ENCODE peak calls at places on chromosome 21, in seven cellular contexts. A is GM12878, C is HepG2, X is IMR-90, N is K562, H is H1, R is HCT116. I is an unnamed sample.

GRCh38 chr21:33116669-33117267 is 46.8 kb downstream of the OLIG1 start:
- DNase-seq in A (no peak), C (no peak), N (no peak), R (no peak), X (no peak), H (no peak), I (no peak)

GRCh38 chr21:26115346-26115745 is 55.2 kb downstream of the APP start:
- DNase-seq in R (no peak), A (no peak), H (no peak), X (no peak), N (no peak), C (no peak), I (no peak)

GRCh38 chr21:26124896-26125295 is 45.7 kb downstream of the APP start:
- DNase-seq in R (no peak), X (no peak), N (no peak), C (no peak), A (no peak), H (no peak), I (no peak)

GRCh38 chr21:44905725-44906084 is 15.0 kb downstream of the ITGB2 start:
- DNase-seq in R (no peak), C (no peak), A (no peak), X (no peak), H (no peak), N (no peak), I (no peak)

GRCh38 chr21:29875873-29876272 is 63.9 kb downstream of the GRIK1 start:
- DNase-seq in X (no peak), R (no peak), C (no peak), H (no peak), A (no peak), N (no peak), I (no peak)

GRCh38 chr21:42671778-42672593 is 18.6 kb downstream of the PDE9A start:
- DNase-seq in N (no peak), A (no peak), R (no peak), H (no peak), C (peak; percentile 73), X (no peak), I (no peak)

GRCh38 chr21:19648376-19648775 is 1244.8 kb upstream of the TMPRSS15 start:
- DNase-seq in N (no peak), R (no peak), X (no peak), C (no peak), H (no peak), A (no peak), I (no peak)

GRCh38 chr21:33492571-33492970 is 1.1 kb upstream of the DNAJC28 start:
- DNase-seq in A (no peak), X (peak; percentile 57), R (no peak), H (no peak), N (no peak), C (no peak), I (no peak)

GRCh38 chr21:15064576-15065380 is at the start of gene NRIP1:
- DNase-seq in R (no peak), X (peak; percentile 87), H (no peak), A (no peak), N (peak; percentile 91), C (peak; percentile 78), I (peak; percentile 31)

GRCh38 chr21:44436958-44437357 is 18.4 kb upstream of the LRRC3 start:
- DNase-seq in R (no peak), H (no peak), C (no peak), N (no peak), X (no peak), A (no peak), I (no peak)

GRCh38 chr21:42360317-42360716 is 6.0 kb downstream of the TFF1 start:
- DNase-seq in R (peak; percentile 59), H (no peak), N (peak; percentile 36), X (no peak), A (no peak), C (peak; percentile 24), I (no peak)

GRCh38 chr21:38266732-38267131 is 9.9 kb downstream of the KCNJ15 start:
- DNase-seq in R (no peak), H (no peak), X (peak; percentile 50), N (no peak), A (no peak), C (no peak), I (no peak)

GRCh38 chr21:33949516-33950424 is 34.2 kb upstream of the ATP5PO start:
- DNase-seq in C (no peak), H (no peak), N (no peak), X (no peak), R (no peak), A (peak; percentile 76), I (no peak)

GRCh38 chr21:31781737-31782136 is 49.8 kb upstream of the SCAF4 start:
- DNase-seq in H (no peak), X (peak; percentile 53), N (peak; percentile 43), C (no peak), R (no peak), A (no peak), I (no peak)

GRCh38 chr21:34688145-34688544 is 19.4 kb downstream of the CLIC6 start:
- DNase-seq in A (no peak), R (peak; percentile 15), H (no peak), C (no peak), X (no peak), N (peak; percentile 57), I (peak; percentile 28)

GRCh38 chr21:43361493-43362296 is 65.2 kb downstream of the SIK1 start:
- DNase-seq in X (peak; percentile 79), H (no peak), A (peak; percentile 73), N (no peak), R (no peak), C (no peak), I (no peak)

GRCh38 chr21:41163086-41163485 is 4.9 kb upstream of the BACE2 start:
- DNase-seq in A (no peak), R (no peak), H (no peak), C (no peak), X (no peak), N (no peak), I (no peak)

GRCh38 chr21:41164052-41164451 is 3.9 kb upstream of the BACE2 start:
- DNase-seq in X (no peak), H (no peak), A (no peak), C (no peak), R (no peak), N (no peak), I (no peak)

GRCh38 chr21:41160036-41160435 is 7.9 kb upstream of the BACE2 start:
- DNase-seq in A (no peak), X (no peak), N (no peak), C (no peak), H (no peak), R (no peak), I (no peak)

GRCh38 chr21:41162111-41162510 is 5.8 kb upstream of the BACE2 start:
- DNase-seq in R (no peak), A (no peak), N (no peak), C (no peak), X (no peak), H (no peak), I (no peak)

DNA sequence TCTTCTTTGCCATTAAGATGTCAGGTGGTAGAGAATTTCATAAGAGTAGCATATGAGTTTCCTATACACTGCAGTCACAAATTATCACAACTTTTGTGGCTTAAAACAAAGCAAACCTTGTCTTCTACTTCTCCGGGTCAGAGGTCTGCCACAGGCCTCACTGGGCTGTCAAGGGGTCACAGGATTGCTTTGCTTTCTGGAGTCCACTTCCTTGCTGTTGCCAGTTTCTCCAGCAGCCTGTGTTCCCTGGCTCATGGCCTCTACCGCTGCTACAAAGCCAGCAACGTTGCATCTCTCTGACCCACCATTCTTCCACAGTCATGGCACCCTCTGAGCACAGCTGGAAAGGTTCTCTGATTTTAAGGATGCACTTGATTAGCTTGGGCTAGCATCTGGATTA is 6.5 kb upstream of the BACE2 start:
- DNase-seq in C (no peak), N (no peak), R (no peak), A (no peak), H (no peak), X (no peak), I (no peak)
- TF ChIP-seq CEBPB in C (no peak), N (no peak), R (no peak), A (no peak), H (no peak), X (no peak), I (no peak)

DNA sequence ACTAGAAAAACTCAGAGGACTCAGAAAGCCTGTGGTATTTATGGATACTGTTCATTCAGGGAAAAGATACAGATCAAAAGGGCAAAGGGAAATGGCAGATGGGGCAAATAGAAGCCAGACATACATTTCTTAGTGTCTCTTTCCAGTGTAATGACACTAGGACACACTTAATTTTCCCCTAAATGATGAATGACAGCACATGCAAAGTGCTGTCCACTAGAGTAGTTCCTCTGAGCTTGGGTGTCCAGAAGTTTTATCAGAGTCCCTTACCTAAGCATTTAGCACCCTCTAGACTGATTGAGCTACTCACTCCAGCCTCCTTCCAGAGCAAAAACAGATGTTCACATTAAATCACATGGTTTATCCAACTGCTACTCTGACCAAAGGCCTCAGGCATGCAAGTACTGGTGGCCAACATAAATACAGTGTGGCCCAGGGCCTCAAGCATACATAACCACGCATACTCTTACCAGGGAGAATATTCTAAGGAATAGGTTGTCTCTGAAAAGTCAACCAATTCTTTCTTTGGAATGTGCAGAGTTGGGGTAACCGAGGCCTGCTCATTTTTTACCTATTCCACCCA is 166.9 kb downstream of the NCAM2 start:
- DNase-seq in H (no peak), N (no peak), X (peak; percentile 97), R (no peak), A (no peak), C (no peak), I (no peak)
- TF ChIP-seq RAD21 in H (no peak), N (no peak), X (no peak), R (no peak), A (no peak), C (no peak), I (no peak)

DNA sequence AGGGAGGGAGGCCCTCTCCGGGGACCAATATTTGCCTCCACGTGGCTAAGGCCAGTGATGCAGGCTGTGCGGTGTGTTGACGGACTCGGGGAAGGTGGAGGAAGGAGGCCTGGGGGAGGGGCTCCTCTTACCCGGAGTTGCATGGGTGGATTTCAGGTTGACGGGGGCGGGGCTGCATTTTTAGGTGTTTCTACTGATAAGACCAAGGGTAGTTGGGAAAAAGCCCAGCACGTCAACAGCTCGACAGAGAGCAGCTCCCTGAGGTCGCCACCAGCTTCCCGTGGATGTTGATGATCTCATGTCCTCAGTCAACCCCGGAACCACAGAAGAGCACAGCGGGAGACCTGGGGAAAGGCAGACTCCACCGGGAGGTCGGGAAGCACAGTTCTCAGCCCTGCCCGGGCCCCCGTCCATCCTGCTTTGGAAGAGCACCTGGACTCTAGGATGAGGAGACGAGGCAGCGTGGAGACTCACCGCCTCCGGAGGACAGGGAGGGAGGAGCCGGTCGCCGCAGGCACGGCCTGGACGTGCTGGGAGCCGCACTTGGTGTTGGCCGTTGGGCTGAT is 32.9 kb upstream of the COL6A1 start:
- DNase-seq in C (no peak), R (no peak), X (no peak), H (no peak), A (no peak), N (peak; percentile 51), I (no peak)
- TF ChIP-seq CEBPB in C (no peak), R (no peak), X (no peak), H (no peak), A (no peak), N (no peak), I (no peak)

GRCh38 chr21:35932232-35932911 is 128.0 kb downstream of the SETD4 start:
- DNase-seq in A (peak; percentile 36), R (peak; percentile 91), C (no peak), H (no peak), N (peak; percentile 31), X (peak; percentile 95), I (no peak)

DNA sequence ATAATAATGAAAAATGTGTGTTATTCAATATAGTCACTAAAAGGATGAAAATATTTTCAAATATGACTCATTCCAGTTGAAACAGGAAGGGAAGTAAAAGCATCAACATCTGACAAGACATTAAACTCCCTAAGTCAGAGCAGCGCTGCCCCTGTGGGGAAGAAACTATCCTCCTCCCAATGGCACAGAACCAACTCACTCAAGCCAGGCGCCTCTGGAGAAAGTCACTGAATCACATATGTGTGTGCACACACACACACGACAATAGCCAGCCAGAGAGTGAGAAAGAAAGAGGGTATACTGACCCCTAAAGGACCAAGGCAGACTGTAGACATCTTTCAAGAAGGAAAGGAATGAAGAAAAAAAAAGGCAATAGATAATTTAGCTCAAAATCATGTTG is 126.9 kb downstream of the SETD4 start:
- DNase-seq in A (no peak), C (no peak), X (peak; percentile 86), H (no peak), N (no peak), R (peak; percentile 36), I (peak; percentile 7)
- TF ChIP-seq RAD21 in A (no peak), C (no peak), X (peak; percentile 52), H (peak; percentile 62), N (no peak), R (peak; percentile 23), I (no peak)